ENCODE peak calls at places on chromosome 22, in nine cellular contexts. C is erythroblast, L is fibroblast of the conjunctiva, H is non-pigmented ciliary epithelial cell, Z is adrenal gland, V is anterior cingulate cortex, X is K562, P is pons, N is left colon. D is an unnamed sample.

GRCh38 chr22:39130892-39131855 is 21.3 kb downstream of the CBX7 start:
- DNase-seq in C (no peak), L (no peak), H (no peak), Z (no peak), V (no peak), X (no peak), P (no peak), N (no peak), D (no peak)

GRCh38 chr22:26556904-26557303 is 33.0 kb downstream of the TPST2 start:
- DNase-seq in C (no peak), L (no peak), H (no peak), Z (peak; percentile 46), V (peak; percentile 9), X (no peak), P (no peak), N (no peak), D (no peak)

GRCh38 chr22:41242396-41243117 is 1.8 kb upstream of the CHADL start:
- DNase-seq in C (no peak), L (no peak), H (no peak), Z (no peak), V (no peak), X (no peak), P (no peak), N (no peak), D (no peak)

GRCh38 chr22:39287076-39287743 is 32.2 kb downstream of the RPL3 start:
- DNase-seq in C (no peak), L (no peak), H (no peak), Z (no peak), V (no peak), X (no peak), P (peak; percentile 86), N (no peak), D (no peak)

GRCh38 chr22:46290121-46290842 is 6.4 kb upstream of the GTSE1 start:
- DNase-seq in C (no peak), L (no peak), H (no peak), Z (peak; percentile 4), V (no peak), X (no peak), P (no peak), N (no peak), D (no peak)

GRCh38 chr22:35452351-35452781 is 52.4 kb downstream of the MCM5 start:
- DNase-seq in C (no peak), L (no peak), H (no peak), Z (no peak), V (no peak), X (no peak), P (no peak), N (peak; percentile 88), D (no peak)

GRCh38 chr22:22818861-22819855 is 68.5 kb upstream of the IGLL5 start:
- DNase-seq in C (no peak), L (no peak), H (no peak), Z (no peak), V (no peak), X (no peak), P (no peak), N (no peak), D (no peak)

GRCh38 chr22:48258841-48259240 is 1496.4 kb downstream of the TBC1D22A start:
- DNase-seq in C (no peak), L (no peak), H (no peak), Z (no peak), V (no peak), X (no peak), P (no peak), N (no peak), D (no peak)

GRCh38 chr22:24926849-24927579 is 19.5 kb downstream of the LHFPL7 start:
- DNase-seq in C (no peak), L (no peak), H (no peak), Z (no peak), V (no peak), X (no peak), P (no peak), N (no peak), D (no peak)

GRCh38 chr22:30386960-30387848 is at the start of gene RNF215:
- DNase-seq in C (peak; percentile 92), L (peak; percentile 43), H (no peak), Z (peak; percentile 73), V (peak; percentile 54), X (peak; percentile 82), P (peak; percentile 74), N (peak; percentile 65), D (peak; percentile 78)

GRCh38 chr22:44486538-44486937 is 11.5 kb downstream of the RTL6 start:
- DNase-seq in C (no peak), L (no peak), H (no peak), Z (peak; percentile 85), V (no peak), X (no peak), P (no peak), N (no peak), D (no peak)

GRCh38 chr22:17484608-17485007 is 78.7 kb upstream of the SLC25A18 start:
- DNase-seq in C (no peak), L (no peak), H (no peak), Z (no peak), V (no peak), X (no peak), P (no peak), N (no peak), D (no peak)

GRCh38 chr22:47013861-47014635 is 251.6 kb downstream of the TBC1D22A start:
- DNase-seq in C (no peak), L (no peak), H (no peak), Z (no peak), V (no peak), X (no peak), P (no peak), N (no peak), D (no peak)

GRCh38 chr22:36510384-36510783 is 3.5 kb upstream of the FOXRED2 start:
- DNase-seq in C (peak; percentile 28), L (no peak), H (no peak), Z (peak; percentile 26), V (no peak), X (no peak), P (no peak), N (no peak), D (no peak)

GRCh38 chr22:23826510-23827350 is 12.1 kb downstream of the DERL3 start:
- DNase-seq in C (no peak), L (no peak), H (no peak), Z (no peak), V (no peak), X (no peak), P (no peak), N (no peak), D (no peak)

GRCh38 chr22:45402466-45402865 is 10.9 kb downstream of the SMC1B start:
- DNase-seq in C (no peak), L (no peak), H (no peak), Z (no peak), V (no peak), X (no peak), P (no peak), N (no peak), D (no peak)

GRCh38 chr22:24601217-24602104 is 1.5 kb upstream of the GGT1 start:
- DNase-seq in C (peak; percentile 74), L (no peak), H (no peak), Z (peak; percentile 74), V (no peak), X (no peak), P (no peak), N (peak; percentile 85), D (peak; percentile 65)

D was measured in CD4-positive, CD25-positive, alpha-beta regulatory T cell.